ENCODE peak calls at places on chromosomes 3 and 15, in six cellular contexts. One of them, this sample, is unnamed.

GRCh38 chr15:60358935-60359672 is 38.7 kb downstream of the ANXA2 start:
- DNase-seq in kidney tubule cell: no peak
- DNase-seq in Caco-2: no peak
- DNase-seq in activated B cell treated with CpG ODN at 0.5 μM for 24 hours: no peak
- DNase-seq in NCI-H2171: peak; percentile 95
- DNase-seq in neural crest cell: no peak
- DNase-seq in this sample: no peak

GRCh38 chr3:129596194-129597086 is 10.0 kb downstream of the PLXND1 start:
- DNase-seq in NCI-H2171: no peak
- DNase-seq in neural crest cell: no peak
- DNase-seq in kidney tubule cell: no peak
- DNase-seq in activated B cell treated with CpG ODN at 0.5 μM for 24 hours: no peak
- DNase-seq in Caco-2: peak; percentile 71
- DNase-seq in this sample: peak; percentile 62

GRCh38 chr3:7444886-7445285 is 584.0 kb downstream of the GRM7 start:
- DNase-seq in Caco-2: no peak
- DNase-seq in NCI-H2171: no peak
- DNase-seq in activated B cell treated with CpG ODN at 0.5 μM for 24 hours: no peak
- DNase-seq in kidney tubule cell: no peak
- DNase-seq in neural crest cell: no peak
- DNase-seq in this sample: no peak

GRCh38 chr15:39598958-39599845 is 18.3 kb downstream of the THBS1 start:
- DNase-seq in neural crest cell: no peak
- DNase-seq in activated B cell treated with CpG ODN at 0.5 μM for 24 hours: no peak
- DNase-seq in NCI-H2171: no peak
- DNase-seq in Caco-2: no peak
- DNase-seq in kidney tubule cell: peak; percentile 59
- DNase-seq in this sample: no peak

GRCh38 chr15:40106203-40107161 is 2.2 kb downstream of the BMF start:
- DNase-seq in NCI-H2171: no peak
- DNase-seq in activated B cell treated with CpG ODN at 0.5 μM for 24 hours: peak; percentile 54
- DNase-seq in Caco-2: peak; percentile 91
- DNase-seq in neural crest cell: no peak
- DNase-seq in kidney tubule cell: peak; percentile 63
- DNase-seq in this sample: peak; percentile 97

GRCh38 chr3:87426916-87427315 is 150.5 kb upstream of the POU1F1 start:
- DNase-seq in NCI-H2171: no peak
- DNase-seq in neural crest cell: no peak
- DNase-seq in activated B cell treated with CpG ODN at 0.5 μM for 24 hours: no peak
- DNase-seq in Caco-2: no peak
- DNase-seq in kidney tubule cell: peak; percentile 12
- DNase-seq in this sample: no peak

GRCh38 chr3:159593927-159594605 is 394.6 kb upstream of the IL12A start:
- DNase-seq in kidney tubule cell: no peak
- DNase-seq in activated B cell treated with CpG ODN at 0.5 μM for 24 hours: no peak
- DNase-seq in Caco-2: no peak
- DNase-seq in neural crest cell: no peak
- DNase-seq in NCI-H2171: no peak
- DNase-seq in this sample: no peak

GRCh38 chr3:126544596-126545281 is 14.0 kb downstream of the C3orf22 start:
- DNase-seq in neural crest cell: no peak
- DNase-seq in NCI-H2171: peak; percentile 63
- DNase-seq in activated B cell treated with CpG ODN at 0.5 μM for 24 hours: peak; percentile 4
- DNase-seq in kidney tubule cell: no peak
- DNase-seq in Caco-2: no peak
- DNase-seq in this sample: no peak

GRCh38 chr3:142857056-142857455 is 31.8 kb downstream of the PCOLCE2 start:
- DNase-seq in NCI-H2171: peak; percentile 81
- DNase-seq in neural crest cell: no peak
- DNase-seq in activated B cell treated with CpG ODN at 0.5 μM for 24 hours: no peak
- DNase-seq in kidney tubule cell: peak; percentile 80
- DNase-seq in Caco-2: no peak
- DNase-seq in this sample: peak; percentile 13

GRCh38 chr15:68292157-68292781 is 14.7 kb downstream of the FEM1B start:
- DNase-seq in NCI-H2171: no peak
- DNase-seq in Caco-2: no peak
- DNase-seq in neural crest cell: no peak
- DNase-seq in activated B cell treated with CpG ODN at 0.5 μM for 24 hours: no peak
- DNase-seq in kidney tubule cell: no peak
- DNase-seq in this sample: no peak

GRCh38 chr3:11154036-11154952 is at the start of gene HRH1:
- DNase-seq in Caco-2: no peak
- DNase-seq in kidney tubule cell: peak; percentile 33
- DNase-seq in neural crest cell: no peak
- DNase-seq in activated B cell treated with CpG ODN at 0.5 μM for 24 hours: no peak
- DNase-seq in NCI-H2171: no peak
- DNase-seq in this sample: no peak

This sample was measured in HuH-7.